ENCODE peak calls at places on chromosomes 1 and 21, in seven cellular contexts. B is lower lobe of right lung, U is epithelial cell of proximal tubule, F is GM23338, S is OCI-LY7, H is D721Med, L is PC-3. A is an unnamed sample.

GRCh38 chr1:9111957-9112356 is 16.9 kb downstream of the GPR157 start:
- DNase-seq in B (no peak), U (no peak), F (no peak), S (no peak), H (no peak), L (peak), A (no peak)

GRCh38 chr1:93779540-93780121 is 98.0 kb upstream of the BCAR3 start:
- DNase-seq in B (no peak), U (peak), F (peak), S (no peak), H (no peak), L (peak), A (no peak)

GRCh38 chr1:160954158-160955104 is at the start of gene ITLN2:
- DNase-seq in B (no peak), U (no peak), F (peak), S (peak), H (no peak), L (peak), A (peak)

GRCh38 chr1:109371271-109371739 is 26.4 kb downstream of the SORT1 start:
- DNase-seq in B (no peak), U (peak), F (no peak), S (no peak), H (no peak), L (peak), A (no peak)

GRCh38 chr1:99171126-99171813 is 93.0 kb upstream of the PLPPR4 start:
- DNase-seq in B (no peak), U (peak), F (peak), S (no peak), H (no peak), L (no peak), A (no peak)

GRCh38 chr1:172588296-172589291 is 55.6 kb downstream of the SUCO start:
- DNase-seq in B (no peak), U (peak), F (no peak), S (no peak), H (no peak), L (peak), A (no peak)

GRCh38 chr1:204836856-204837255 is 33.8 kb upstream of the NFASC start:
- DNase-seq in B (no peak), U (no peak), F (no peak), S (no peak), H (no peak), L (no peak), A (no peak)

GRCh38 chr21:41892726-41893125 is 13.6 kb upstream of the PRDM15 start:
- DNase-seq in B (no peak), U (no peak), F (no peak), S (no peak), H (no peak), L (no peak), A (no peak)

GRCh38 chr1:197620660-197621273 is 154.5 kb downstream of the DENND1B start:
- DNase-seq in B (no peak), U (no peak), F (no peak), S (no peak), H (no peak), L (peak), A (no peak)

GRCh38 chr1:19390901-19391595 is 78.9 kb downstream of the SLC66A1 start:
- DNase-seq in B (no peak), U (no peak), F (peak), S (peak), H (no peak), L (peak), A (peak)

GRCh38 chr1:67043366-67043765 is 10.6 kb downstream of the SLC35D1 start:
- DNase-seq in B (no peak), U (no peak), F (no peak), S (no peak), H (no peak), L (no peak), A (no peak)

GRCh38 chr1:9196129-9197040 is 38.2 kb upstream of the H6PD start:
- DNase-seq in B (peak), U (no peak), F (peak), S (peak), H (no peak), L (peak), A (peak)

GRCh38 chr1:40308036-40308727 is 8.9 kb downstream of the COL9A2 start:
- DNase-seq in B (no peak), U (no peak), F (no peak), S (no peak), H (no peak), L (no peak), A (no peak)

GRCh38 chr1:24392982-24393645 is 20.5 kb downstream of the STPG1 start:
- DNase-seq in B (no peak), U (no peak), F (no peak), S (peak), H (no peak), L (no peak), A (no peak)

GRCh38 chr1:64292399-64292798 is 89.0 kb downstream of the UBE2U start:
- DNase-seq in B (no peak), U (no peak), F (no peak), S (no peak), H (no peak), L (peak), A (no peak)

GRCh38 chr1:89842547-89843278 is 21.9 kb downstream of the LRRC8D start:
- DNase-seq in B (no peak), U (no peak), F (no peak), S (peak), H (no peak), L (no peak), A (no peak)

GRCh38 chr1:42008264-42008663 is 89.5 kb upstream of the HIVEP3 start:
- DNase-seq in B (no peak), U (no peak), F (no peak), S (no peak), H (no peak), L (no peak), A (no peak)

GRCh38 chr1:8384088-8384487 is 66.2 kb downstream of the SLC45A1 start:
- DNase-seq in B (no peak), U (no peak), F (no peak), S (no peak), H (no peak), L (no peak), A (no peak)

GRCh38 chr1:158008630-158009029 is 15.2 kb downstream of the KIRREL1 start:
- DNase-seq in B (no peak), U (no peak), F (no peak), S (no peak), H (no peak), L (peak), A (no peak)

GRCh38 chr21:18744840-18745239 is 341.3 kb upstream of the TMPRSS15 start:
- DNase-seq in B (no peak), U (no peak), F (peak), S (no peak), H (no peak), L (no peak), A (no peak)

GRCh38 chr1:58783090-58783992 is 506 bp downstream of the JUN start:
- DNase-seq in B (peak), U (no peak), F (peak), S (peak), H (no peak), L (peak), A (peak)

GRCh38 chr1:147494998-147495580 is 46.2 kb upstream of the BCL9 start:
- DNase-seq in B (peak), U (no peak), F (peak), S (peak), H (peak), L (peak), A (peak)
- TF ChIP-seq CTCF in B (peak), U (peak), F (peak), S (peak), H (peak), L (peak), A (peak)

GRCh38 chr1:28537457-28538199 is 15.3 kb upstream of the TRNAU1AP start:
- DNase-seq in B (no peak), U (no peak), F (no peak), S (no peak), H (no peak), L (no peak), A (no peak)

GRCh38 chr1:28545246-28545628 is 7.6 kb upstream of the TRNAU1AP start:
- DNase-seq in B (no peak), U (no peak), F (no peak), S (no peak), H (no peak), L (no peak), A (no peak)

GRCh38 chr1:28538286-28538685 is 14.6 kb upstream of the TRNAU1AP start:
- DNase-seq in B (no peak), U (no peak), F (no peak), S (no peak), H (no peak), L (no peak), A (no peak)

GRCh38 chr1:28535180-28535579 is 17.7 kb upstream of the TRNAU1AP start:
- DNase-seq in B (no peak), U (no peak), F (no peak), S (no peak), H (no peak), L (no peak), A (no peak)

GRCh38 chr1:28540651-28541050 is 12.2 kb upstream of the TRNAU1AP start:
- DNase-seq in B (no peak), U (no peak), F (peak), S (no peak), H (no peak), L (peak), A (no peak)
- TF ChIP-seq CTCF in B (no peak), U (peak), F (peak), S (peak), H (no peak), L (peak), A (no peak)

GRCh38 chr1:29716306-29716705 is 480.0 kb downstream of the PTPRU start:
- DNase-seq in B (no peak), U (no peak), F (no peak), S (no peak), H (no peak), L (no peak), A (no peak)
- TF ChIP-seq CTCF in B (no peak), U (no peak), F (no peak), S (no peak), H (no peak), L (no peak), A (no peak)

GRCh38 chr1:207181838-207182237 is 77.8 kb downstream of the C4BPA start:
- DNase-seq in B (no peak), U (peak), F (peak), S (no peak), H (no peak), L (peak), A (no peak)
- TF ChIP-seq CTCF in B (peak), U (peak), F (peak), S (peak), H (peak), L (peak), A (no peak)

GRCh38 chr1:212718499-212718898 is 18.9 kb upstream of the BATF3 start:
- DNase-seq in B (no peak), U (no peak), F (peak), S (no peak), H (no peak), L (peak), A (no peak)
- TF ChIP-seq CTCF in B (no peak), U (peak), F (peak), S (peak), H (peak), L (peak), A (no peak)

DNA sequence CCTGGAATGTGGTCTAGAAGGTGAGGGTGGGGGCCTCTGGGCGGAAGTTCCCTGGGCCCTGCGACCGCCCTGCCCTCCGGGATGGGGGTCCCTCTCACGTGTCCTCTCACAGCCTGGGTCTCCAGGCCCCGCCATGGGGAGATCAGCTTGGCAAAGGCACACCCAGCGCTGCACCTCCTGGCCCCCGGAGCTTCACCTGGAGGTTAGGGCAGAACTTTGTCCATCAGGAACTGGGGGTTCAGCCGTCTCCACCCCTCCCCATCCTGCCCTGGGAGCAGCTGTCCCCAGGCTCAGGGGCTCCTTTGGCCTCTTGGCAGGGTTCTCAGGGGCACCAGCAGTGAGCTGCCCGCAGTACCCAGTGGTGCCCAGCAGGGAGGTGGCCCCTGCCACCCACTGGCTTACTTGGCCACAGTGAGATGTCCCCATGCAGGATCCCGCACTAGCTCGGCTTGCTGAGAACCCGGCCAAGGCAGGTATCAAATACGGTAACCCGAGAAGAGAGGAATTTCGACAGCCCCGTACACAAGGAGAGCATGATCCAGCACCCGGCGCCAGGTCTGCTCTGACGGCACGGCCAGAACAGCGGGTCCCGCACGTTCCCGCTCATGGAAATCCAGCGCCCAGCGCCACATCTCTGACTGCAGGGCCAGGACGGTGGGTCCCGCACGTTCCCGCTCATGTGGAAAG is 36.7 kb downstream of the RRP1 start:
- DNase-seq in B (peak), U (no peak), F (peak), S (no peak), H (no peak), L (peak), A (peak)
- TF ChIP-seq CTCF in B (peak), U (peak), F (no peak), S (no peak), H (no peak), L (peak), A (peak)

GRCh38 chr1:170931650-170932049 is 3.7 kb upstream of the MROH9 start:
- DNase-seq in B (no peak), U (no peak), F (peak), S (no peak), H (no peak), L (no peak), A (peak)
- TF ChIP-seq CTCF in B (no peak), U (no peak), F (no peak), S (no peak), H (no peak), L (no peak), A (no peak)

GRCh38 chr1:185593271-185593670 is 140.9 kb upstream of the HMCN1 start:
- DNase-seq in B (no peak), U (no peak), F (no peak), S (no peak), H (no peak), L (no peak), A (no peak)

GRCh38 chr1:185601189-185601588 is 133.0 kb upstream of the HMCN1 start:
- DNase-seq in B (no peak), U (no peak), F (no peak), S (no peak), H (no peak), L (no peak), A (no peak)

GRCh38 chr1:185594786-185595410 is 139.3 kb upstream of the HMCN1 start:
- DNase-seq in B (no peak), U (no peak), F (no peak), S (no peak), H (no peak), L (no peak), A (no peak)

GRCh38 chr1:185598326-185598725 is 135.9 kb upstream of the HMCN1 start:
- DNase-seq in B (no peak), U (no peak), F (no peak), S (no peak), H (no peak), L (no peak), A (no peak)

GRCh38 chr1:185595835-185596667 is 138.1 kb upstream of the HMCN1 start:
- DNase-seq in B (no peak), U (no peak), F (peak), S (peak), H (peak), L (peak), A (peak)
- TF ChIP-seq CTCF in B (peak), U (peak), F (peak), S (peak), H (peak), L (peak), A (peak)

GRCh38 chr1:166676981-166677380 is 162.3 kb upstream of the POGK start:
- DNase-seq in B (no peak), U (no peak), F (peak), S (no peak), H (no peak), L (no peak), A (no peak)
- TF ChIP-seq CTCF in B (no peak), U (no peak), F (peak), S (no peak), H (no peak), L (peak), A (no peak)

GRCh38 chr21:24045373-24045772 is 1561.9 kb downstream of the MRPL39 start:
- DNase-seq in B (no peak), U (no peak), F (no peak), S (no peak), H (no peak), L (no peak), A (no peak)
- TF ChIP-seq CTCF in B (no peak), U (no peak), F (no peak), S (no peak), H (no peak), L (no peak), A (no peak)

A was measured in nephron progenitor cell.